ENCODE peak calls at places on chromosomes 13 and 19, in ten cellular contexts. B, Q, F, N, C, O, L, Y, D and A are unnamed samples.

GRCh38 chr19:54373781-54374266 is 9.1 kb upstream of the LAIR1 start:
- DNase-seq in N (no peak), Y (no peak), L (no peak), O (no peak), B (no peak), C (no peak), D (peak), F (no peak), Q (no peak), A (no peak)

GRCh38 chr13:102328909-102329308 is 72.9 kb downstream of the FGF14 start:
- DNase-seq in C (no peak), B (no peak), F (no peak), L (no peak), D (no peak), Y (no peak), Q (no peak), O (no peak), N (no peak), A (no peak)

GRCh38 chr13:25489238-25489637 is 117.5 kb downstream of the ATP8A2 start:
- DNase-seq in D (no peak), C (peak), N (no peak), B (peak), O (no peak), Q (no peak), F (no peak), L (peak), Y (no peak), A (no peak)

GRCh38 chr13:33017410-33017929 is 1.2 kb downstream of the KL start:
- DNase-seq in Y (peak), C (no peak), F (no peak), L (peak), B (no peak), O (no peak), Q (no peak), D (peak), N (no peak), A (peak)

GRCh38 chr19:1852729-1853128 is 4.4 kb upstream of the REXO1 start:
- DNase-seq in Y (no peak), L (no peak), N (no peak), D (no peak), C (no peak), O (no peak), Q (no peak), F (no peak), B (no peak), A (no peak)

GRCh38 chr19:8539621-8540149 is 25.7 kb upstream of the ZNF414 start:
- DNase-seq in Q (no peak), B (no peak), F (no peak), N (no peak), Y (no peak), C (no peak), L (no peak), D (no peak), O (no peak), A (no peak)

GRCh38 chr19:3701200-3701599 is 932 bp upstream of the PIP5K1C start:
- DNase-seq in C (no peak), D (no peak), Q (no peak), N (no peak), Y (no peak), L (no peak), O (no peak), B (no peak), F (no peak), A (no peak)

GRCh38 chr13:25922373-25922772 is 129.4 kb downstream of the SHISA2 start:
- DNase-seq in N (no peak), L (peak), Y (no peak), C (no peak), D (no peak), Q (no peak), F (no peak), O (no peak), B (no peak), A (no peak)

GRCh38 chr13:48334534-48335127 is 31.1 kb downstream of the RB1 start:
- DNase-seq in O (no peak), B (no peak), C (peak), D (no peak), L (peak), N (no peak), F (no peak), Q (peak), Y (no peak), A (no peak)

GRCh38 chr19:50191270-50191669 is 12.2 kb upstream of the MYH14 start:
- DNase-seq in O (no peak), F (no peak), C (no peak), D (no peak), Q (no peak), B (no peak), L (no peak), Y (no peak), N (no peak), A (no peak)

GRCh38 chr13:75489502-75490263 is 7.7 kb upstream of the TBC1D4 start:
- DNase-seq in B (no peak), Q (peak), F (no peak), N (no peak), O (no peak), Y (no peak), D (no peak), L (no peak), C (peak), A (no peak)

GRCh38 chr19:14561832-14562351 is 10.0 kb downstream of the NDUFB7 start:
- DNase-seq in B (no peak), N (no peak), Q (no peak), L (peak), D (peak), Y (no peak), F (no peak), C (peak), O (peak), A (no peak)

GRCh38 chr19:7188682-7189629 is 105.3 kb downstream of the INSR start:
- DNase-seq in O (no peak), N (no peak), F (no peak), D (peak), B (no peak), Y (no peak), Q (no peak), C (no peak), L (no peak), A (no peak)

GRCh38 chr19:6663236-6664187 is 6.4 kb downstream of the TNFSF14 start:
- DNase-seq in D (no peak), B (peak), L (no peak), Q (no peak), N (no peak), Y (no peak), F (no peak), C (no peak), O (no peak), A (peak)

GRCh38 chr13:47901451-47901850 is 99.6 kb downstream of the SUCLA2 start:
- DNase-seq in L (no peak), Q (peak), C (no peak), Y (no peak), D (no peak), N (no peak), B (no peak), O (no peak), F (no peak), A (no peak)

GRCh38 chr19:10543420-10544241 is at the start of gene ATG4D:
- DNase-seq in O (peak), Y (peak), Q (peak), D (peak), L (peak), N (peak), F (peak), B (peak), C (peak), A (peak)

GRCh38 chr13:98707309-98707999 is 45.0 kb downstream of the SLC15A1 start:
- DNase-seq in Q (no peak), O (no peak), L (no peak), Y (no peak), D (no peak), N (no peak), F (no peak), B (no peak), C (no peak), A (no peak)

GRCh38 chr13:76293751-76294150 is 592.5 kb downstream of the KCTD12 start:
- DNase-seq in L (no peak), F (no peak), D (no peak), N (no peak), Q (no peak), O (no peak), C (peak), Y (no peak), B (no peak), A (no peak)

GRCh38 chr13:59750860-59751259 is 412.9 kb downstream of the DIAPH3 start:
- DNase-seq in F (no peak), O (peak), D (peak), Y (no peak), L (peak), C (peak), N (no peak), B (peak), Q (no peak), A (no peak)

GRCh38 chr13:41693434-41693833 is 236.1 kb downstream of the RGCC start:
- DNase-seq in Y (no peak), O (no peak), F (no peak), C (peak), N (no peak), L (no peak), D (no peak), B (no peak), Q (peak), A (no peak)

GRCh38 chr13:75264611-75265010 is 217.4 kb downstream of the TBC1D4 start:
- DNase-seq in Q (peak), B (no peak), D (no peak), Y (no peak), F (no peak), O (no peak), N (no peak), L (peak), C (no peak), A (no peak)

GRCh38 chr19:33705860-33706259 is 84.1 kb downstream of the CHST8 start:
- DNase-seq in Y (no peak), F (no peak), D (no peak), C (no peak), B (peak), Q (no peak), O (no peak), L (no peak), N (no peak), A (no peak)

GRCh38 chr13:41546372-41547252 is 89.3 kb downstream of the RGCC start:
- DNase-seq in N (no peak), O (no peak), F (no peak), C (peak), Q (peak), D (no peak), B (no peak), Y (no peak), L (no peak), A (no peak)

GRCh38 chr13:102912599-102912998 is 66.8 kb downstream of the ERCC5 start:
- DNase-seq in L (no peak), C (no peak), N (no peak), D (no peak), B (no peak), F (no peak), Y (no peak), Q (no peak), O (no peak), A (no peak)

GRCh38 chr13:114124921-114125320 is 7.5 kb downstream of the RASA3 start:
- DNase-seq in Q (peak), N (peak), Y (no peak), B (no peak), O (no peak), F (peak), D (no peak), C (no peak), L (no peak), A (peak)

GRCh38 chr19:48646912-48647216 is 877 bp upstream of the CA11 start:
- DNase-seq in Y (no peak), O (no peak), F (no peak), Q (no peak), N (no peak), D (no peak), C (no peak), L (no peak), B (no peak), A (no peak)

GRCh38 chr19:50490991-50491472 is 14.4 kb upstream of the GARIN5A start:
- DNase-seq in D (no peak), F (no peak), B (peak), Y (no peak), L (no peak), Q (no peak), C (no peak), N (no peak), O (no peak), A (no peak)

GRCh38 chr19:56333506-56333905 is 18.9 kb upstream of the ZSCAN5A start:
- DNase-seq in N (peak), L (peak), O (no peak), Q (peak), B (no peak), Y (no peak), F (peak), C (peak), D (no peak), A (no peak)

GRCh38 chr19:10499550-10500246 is 3.5 kb downstream of the KEAP1 start:
- DNase-seq in F (no peak), B (no peak), Q (no peak), L (peak), O (no peak), Y (no peak), C (no peak), D (no peak), N (no peak), A (no peak)

GRCh38 chr13:104979281-104979680 is 1556.2 kb downstream of the EFNB2 start:
- DNase-seq in O (no peak), F (no peak), D (no peak), L (no peak), B (no peak), C (no peak), Y (no peak), Q (no peak), N (no peak), A (no peak)

GRCh38 chr19:14704450-14704849 is 14.6 kb downstream of the ZNF333 start:
- DNase-seq in Y (no peak), O (no peak), N (no peak), F (no peak), C (no peak), Q (no peak), B (no peak), D (no peak), L (no peak), A (no peak)

GRCh38 chr13:29000802-29001201 is 180.7 kb downstream of the MTUS2 start:
- DNase-seq in C (no peak), Y (no peak), Q (no peak), D (no peak), N (no peak), O (no peak), L (no peak), B (no peak), F (no peak), A (no peak)

GRCh38 chr19:33796164-33797100 is at the start of gene KCTD15:
- DNase-seq in N (peak), Q (peak), C (peak), F (no peak), D (peak), L (peak), O (no peak), B (peak), Y (no peak), A (peak)

GRCh38 chr13:25581351-25581750 is 209.6 kb downstream of the ATP8A2 start:
- DNase-seq in F (no peak), O (no peak), D (no peak), C (no peak), L (no peak), N (no peak), Y (no peak), Q (no peak), B (no peak), A (no peak)

GRCh38 chr13:36509369-36509768 is 77.1 kb downstream of the CCNA1 start:
- DNase-seq in O (no peak), N (no peak), F (no peak), D (no peak), C (no peak), Y (no peak), L (peak), B (no peak), Q (no peak), A (no peak)